ENCODE peak calls at places on chromosomes 1 and 21, in eight cellular contexts. J is adrenal gland, H is WERI-Rb-1, T is spleen, Z is Peyer's patch, W is body of pancreas, B is upper lobe of right lung, O is cardiac fibroblast. L is an unnamed sample.

GRCh38 chr1:24393892-24394291 is 19.7 kb downstream of the STPG1 start:
- DNase-seq in T (no peak), J (no peak), W (no peak), B (no peak), H (no peak), Z (no peak), O (peak), L (no peak)

GRCh38 chr1:151502035-151502728 is 9.0 kb upstream of the CGN start:
- DNase-seq in T (no peak), O (no peak), H (no peak), J (no peak), W (no peak), B (no peak), Z (no peak), L (no peak)

GRCh38 chr1:203992440-203992839 is 80.5 kb upstream of the SOX13 start:
- DNase-seq in T (no peak), W (no peak), J (no peak), H (no peak), B (no peak), O (peak), Z (no peak), L (no peak)

GRCh38 chr1:93565496-93566221 is 116.0 kb downstream of the BCAR3 start:
- DNase-seq in W (no peak), H (no peak), Z (no peak), T (no peak), B (no peak), J (no peak), O (peak), L (no peak)

GRCh38 chr1:203672354-203672753 is 45.7 kb downstream of the ATP2B4 start:
- DNase-seq in B (no peak), Z (no peak), T (no peak), W (peak), O (no peak), H (peak), J (no peak), L (no peak)

GRCh38 chr1:30405631-30406212 is 317.7 kb downstream of the MATN1 start:
- DNase-seq in O (no peak), H (no peak), Z (peak), T (peak), B (peak), J (no peak), W (no peak), L (peak)

GRCh38 chr1:166884040-166884642 is 8.1 kb upstream of the TADA1 start:
- DNase-seq in T (peak), O (peak), H (no peak), Z (peak), B (peak), J (peak), W (peak), L (peak)

GRCh38 chr1:3501856-3502665 is 47.6 kb downstream of the ARHGEF16 start:
- DNase-seq in B (peak), O (peak), J (peak), H (peak), Z (peak), T (peak), W (peak), L (peak)

GRCh38 chr1:100921110-100921706 is 25.3 kb downstream of the SLC30A7 start:
- DNase-seq in H (no peak), O (peak), W (no peak), B (no peak), Z (no peak), T (no peak), J (no peak), L (no peak)

GRCh38 chr1:202752799-202753198 is 42.5 kb upstream of the SYT2 start:
- DNase-seq in B (no peak), T (no peak), O (no peak), Z (no peak), J (no peak), W (no peak), H (no peak), L (no peak)

GRCh38 chr1:145702826-145703225 is 4.3 kb downstream of the PDZK1 start:
- DNase-seq in W (no peak), O (no peak), H (no peak), Z (no peak), J (no peak), T (no peak), B (no peak), L (no peak)

GRCh38 chr1:23619299-23620188 is 60.2 kb upstream of the ID3 start:
- DNase-seq in H (no peak), J (no peak), W (peak), T (peak), Z (peak), O (no peak), B (peak), L (no peak)

GRCh38 chr1:84632975-84633427 is 57.3 kb downstream of the SSX2IP start:
- DNase-seq in W (no peak), Z (peak), H (no peak), O (peak), B (no peak), J (no peak), T (no peak), L (no peak)

GRCh38 chr1:88302843-88303486 is 381.1 kb upstream of the PKN2 start:
- DNase-seq in H (peak), O (peak), T (no peak), J (peak), B (no peak), W (peak), Z (no peak), L (no peak)

GRCh38 chr1:179883739-179884138 is 1.7 kb downstream of the TOR1AIP1 start:
- DNase-seq in O (peak), W (no peak), H (no peak), Z (no peak), J (no peak), T (no peak), B (no peak), L (no peak)

DNA sequence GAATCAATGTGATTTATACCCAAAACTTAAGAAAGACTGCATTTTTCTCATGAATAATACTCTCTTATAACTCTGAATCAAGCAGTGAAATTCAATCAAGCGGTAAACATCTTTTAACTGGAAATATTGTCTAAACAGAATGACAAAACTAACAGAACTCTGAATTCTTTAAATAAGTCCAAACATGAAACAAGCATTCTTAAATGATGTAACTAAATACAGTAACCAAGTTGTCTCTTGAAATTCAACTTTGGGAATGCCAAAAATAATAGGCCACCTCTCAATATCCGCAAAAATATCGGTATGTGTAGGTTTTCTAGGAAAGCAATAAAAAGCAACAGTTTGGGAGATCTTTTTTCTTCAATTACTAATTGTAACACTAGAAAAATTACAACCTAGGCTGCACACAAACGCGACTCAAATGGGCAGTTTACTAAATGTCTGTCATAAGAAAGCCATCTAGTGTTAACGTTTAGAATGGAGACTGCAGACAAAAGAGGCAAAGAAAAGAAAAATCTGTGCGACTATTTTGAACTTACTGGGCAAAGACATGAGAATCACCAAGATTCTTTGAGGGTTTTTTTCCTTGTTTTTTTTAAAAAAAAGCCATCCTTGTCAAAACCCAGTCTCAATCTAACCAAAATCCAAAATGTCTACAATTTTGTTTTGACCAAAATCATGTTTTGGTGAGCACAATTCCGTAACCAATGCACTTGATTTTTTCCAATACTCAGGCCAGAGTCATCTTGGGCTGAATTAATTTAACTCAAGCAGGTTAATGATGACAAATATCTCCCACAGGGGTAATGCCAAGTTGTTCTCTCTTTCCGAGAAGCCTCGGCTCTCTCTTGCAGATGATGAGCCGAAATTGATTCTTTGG is 1.4 kb downstream of the SIPA1L2 start:
- DNase-seq in H (no peak), Z (no peak), B (no peak), W (no peak), O (peak), J (no peak), T (no peak), L (no peak)
- TF ChIP-seq CTCF in H (peak), Z (no peak), B (peak), W (no peak), O (peak), J (peak), T (no peak), L (peak)

DNA sequence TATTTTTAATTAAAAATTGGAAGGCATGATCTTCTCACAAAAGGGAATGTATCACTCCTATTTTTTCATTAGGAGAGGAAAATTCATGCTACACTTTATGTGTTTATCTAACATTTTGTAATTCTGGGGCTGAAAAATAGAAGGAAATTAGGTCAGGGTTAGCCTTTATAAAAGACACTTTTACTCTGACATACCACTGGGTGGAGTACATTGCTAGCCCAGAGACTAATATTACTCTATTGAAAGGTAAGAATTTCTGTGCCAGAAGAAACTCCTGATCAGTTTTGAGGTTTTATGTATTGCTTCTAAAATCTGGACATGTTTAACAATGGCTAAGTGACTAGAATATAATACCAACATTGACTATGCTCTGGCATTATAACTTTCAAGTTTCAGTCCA is 724.6 kb downstream of the USP25 start:
- DNase-seq in W (no peak), T (no peak), Z (no peak), O (peak), J (no peak), H (no peak), B (no peak), L (no peak)
- TF ChIP-seq CTCF in W (no peak), T (no peak), Z (no peak), O (peak), J (peak), H (no peak), B (no peak), L (peak)

GRCh38 chr1:240014051-240014450 is 77.6 kb upstream of the FMN2 start:
- DNase-seq in O (no peak), B (no peak), Z (no peak), W (no peak), J (no peak), H (no peak), T (no peak), L (no peak)
- TF ChIP-seq CTCF in O (no peak), B (no peak), Z (no peak), W (no peak), J (no peak), H (no peak), T (no peak), L (no peak)

GRCh38 chr1:9910080-9910424 is at the start of gene CTNNBIP1:
- DNase-seq in O (no peak), T (peak), Z (no peak), W (no peak), H (no peak), J (no peak), B (no peak), L (no peak)

GRCh38 chr1:9917901-9918300 is 7.8 kb upstream of the CTNNBIP1 start:
- DNase-seq in T (no peak), W (no peak), Z (no peak), O (no peak), J (no peak), H (no peak), B (no peak), L (no peak)

GRCh38 chr1:9910425-9911178 is 533 bp upstream of the CTNNBIP1 start:
- DNase-seq in T (peak), H (peak), J (peak), Z (peak), B (peak), O (peak), W (peak), L (peak)

GRCh38 chr1:9912264-9912936 is 2.3 kb upstream of the CTNNBIP1 start:
- DNase-seq in J (no peak), O (no peak), H (no peak), W (no peak), B (no peak), Z (no peak), T (no peak), L (no peak)

GRCh38 chr1:9914603-9914937 is 4.5 kb upstream of the CTNNBIP1 start:
- DNase-seq in B (no peak), W (no peak), H (no peak), Z (no peak), T (no peak), J (no peak), O (no peak), L (no peak)
- TF ChIP-seq CTCF in B (peak), W (no peak), H (no peak), Z (no peak), T (no peak), J (no peak), O (no peak), L (no peak)

DNA sequence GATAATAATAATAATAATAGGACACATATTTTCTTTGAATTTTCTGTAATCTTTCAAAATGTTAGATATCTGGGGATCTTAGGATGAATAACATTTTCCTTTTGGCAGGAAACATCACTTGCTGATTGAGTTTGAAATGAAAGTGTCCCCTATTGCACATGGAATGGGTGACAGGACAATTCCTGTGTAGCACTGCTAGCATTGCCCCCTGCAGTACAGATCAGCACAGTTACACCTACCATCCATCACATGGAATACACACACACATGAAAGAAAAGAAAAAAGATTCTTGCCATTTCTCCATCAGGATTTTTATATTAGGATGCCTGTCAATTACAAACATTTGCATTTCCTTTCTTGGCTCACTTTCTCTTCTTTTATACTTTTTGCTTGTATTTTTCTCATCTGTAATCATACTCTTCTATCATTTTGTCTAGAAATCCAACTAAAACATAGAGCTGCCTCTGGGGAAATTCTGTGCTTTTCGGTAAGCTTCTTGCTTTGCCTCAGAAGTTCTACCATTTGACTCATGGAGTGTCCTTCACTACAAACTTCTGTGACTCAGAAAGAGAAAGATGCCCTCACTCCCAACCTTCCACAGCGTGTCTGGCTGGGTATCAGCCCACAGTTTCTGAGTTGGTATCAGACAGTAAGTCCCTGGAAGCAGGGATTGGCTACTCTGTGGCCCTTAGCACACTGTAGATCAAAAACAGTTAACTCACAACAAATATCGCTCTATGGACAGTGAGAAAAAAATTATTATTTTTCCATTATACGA is 641.2 kb downstream of the PTPRC start:
- DNase-seq in H (no peak), O (peak), B (no peak), T (no peak), W (no peak), J (no peak), Z (no peak), L (no peak)
- TF ChIP-seq CTCF in H (peak), O (peak), B (no peak), T (no peak), W (no peak), J (no peak), Z (no peak), L (no peak)

GRCh38 chr1:19398309-19398760 is 86.2 kb downstream of the SLC66A1 start:
- DNase-seq in H (no peak), B (no peak), W (no peak), T (no peak), J (no peak), O (peak), Z (no peak), L (no peak)
- TF ChIP-seq CTCF in H (no peak), B (peak), W (no peak), T (no peak), J (peak), O (peak), Z (no peak), L (no peak)

GRCh38 chr1:240508201-240508600 is 103.8 kb downstream of the GREM2 start:
- DNase-seq in O (no peak), Z (no peak), J (no peak), H (no peak), B (no peak), W (no peak), T (no peak), L (no peak)

GRCh38 chr1:240516069-240516468 is 95.9 kb downstream of the GREM2 start:
- DNase-seq in H (no peak), B (no peak), T (no peak), O (no peak), Z (no peak), W (no peak), J (no peak), L (no peak)

GRCh38 chr1:240508950-240509349 is 103.0 kb downstream of the GREM2 start:
- DNase-seq in H (no peak), O (no peak), Z (no peak), T (no peak), W (no peak), J (no peak), B (no peak), L (no peak)

GRCh38 chr1:240515505-240515904 is 96.5 kb downstream of the GREM2 start:
- DNase-seq in T (no peak), B (no peak), O (peak), Z (no peak), H (no peak), J (no peak), W (no peak), L (no peak)

GRCh38 chr1:240511789-240512188 is 100.2 kb downstream of the GREM2 start:
- DNase-seq in Z (no peak), T (no peak), O (no peak), B (no peak), W (no peak), J (no peak), H (no peak), L (no peak)
- TF ChIP-seq CTCF in Z (no peak), T (no peak), O (no peak), B (no peak), W (no peak), J (no peak), H (no peak), L (no peak)

GRCh38 chr1:115184951-115185331 is 95.6 kb upstream of the TSPAN2 start:
- DNase-seq in W (no peak), H (no peak), T (no peak), B (no peak), J (no peak), Z (no peak), O (peak), L (no peak)

GRCh38 chr1:115183711-115184259 is 94.5 kb upstream of the TSPAN2 start:
- DNase-seq in W (no peak), B (no peak), T (no peak), J (no peak), O (no peak), Z (no peak), H (no peak), L (no peak)

GRCh38 chr1:115185351-115185750 is 96.0 kb upstream of the TSPAN2 start:
- DNase-seq in W (no peak), B (no peak), T (no peak), H (no peak), J (no peak), O (no peak), Z (no peak), L (no peak)

GRCh38 chr1:115183158-115183557 is 93.9 kb upstream of the TSPAN2 start:
- DNase-seq in B (no peak), O (no peak), Z (no peak), W (no peak), J (no peak), H (peak), T (no peak), L (no peak)

DNA sequence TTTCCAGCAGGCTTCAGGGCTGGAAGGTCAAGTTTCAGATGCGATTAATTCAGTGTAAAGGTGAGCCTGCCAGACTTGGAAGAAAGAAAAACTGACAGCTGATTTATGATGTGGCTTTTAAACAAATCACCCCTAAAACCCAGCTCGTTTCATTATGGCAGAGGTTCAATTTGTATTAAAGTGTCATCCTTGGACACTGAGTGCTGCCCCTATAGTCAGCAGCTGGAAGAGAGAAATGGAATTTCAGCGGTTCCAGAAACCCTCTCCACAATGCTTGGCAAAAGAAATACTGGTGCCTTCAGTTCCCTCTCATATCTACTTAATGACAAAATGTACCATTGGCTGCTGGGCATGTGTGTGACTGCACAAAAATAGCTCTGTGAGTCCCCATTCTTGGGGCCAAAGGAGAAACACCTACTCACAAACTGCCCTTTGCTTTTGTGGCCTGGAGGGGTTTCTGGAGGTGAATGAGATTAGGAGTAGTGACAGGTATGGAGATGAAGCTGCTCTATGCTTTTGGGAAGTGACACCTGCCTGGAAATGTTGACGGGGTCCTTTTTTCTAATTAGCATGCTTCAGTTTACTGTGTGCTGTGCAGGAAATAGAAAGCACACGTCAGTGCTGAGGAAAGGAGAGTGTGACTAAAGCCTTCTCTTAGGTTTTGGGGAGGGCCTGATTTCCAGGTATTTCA is 95.1 kb upstream of the TSPAN2 start:
- DNase-seq in B (no peak), O (no peak), T (no peak), W (no peak), J (no peak), H (no peak), Z (no peak), L (no peak)
- TF ChIP-seq CTCF in B (no peak), O (no peak), T (no peak), W (no peak), J (no peak), H (no peak), Z (no peak), L (no peak)

GRCh38 chr21:42319368-42319767 is 4.2 kb upstream of the TFF3 start:
- DNase-seq in T (peak), O (no peak), H (no peak), J (no peak), W (no peak), B (no peak), Z (no peak), L (peak)
- TF ChIP-seq CTCF in T (no peak), O (no peak), H (no peak), J (no peak), W (no peak), B (no peak), Z (no peak), L (no peak)